ENCODE peak calls at places on chromosomes 6 and 20, in four cellular contexts. F is GM04504; T is stimulated activated naive CD8-positive, alpha-beta T cell treated with anti-CD3 and anti-CD28 coated beads, Interleukin-15, Interleukin-2, amounts not matched to agents 100 U/mL and 50 U/mL, for 24 hours; L is foreskin fibroblast. K is an unnamed sample.

GRCh38 chr6:56450882-56451739 is 191.6 kb downstream of the DST start:
- DNase-seq in L (peak), T (no peak), F (no peak), K (no peak)

GRCh38 chr20:52035977-52036376 is 155.6 kb downstream of the ZFP64 start:
- DNase-seq in T (no peak), F (no peak), L (no peak), K (no peak)

GRCh38 chr6:90167514-90168379 is 128.9 kb downstream of the BACH2 start:
- DNase-seq in F (no peak), L (no peak), T (no peak), K (no peak)

GRCh38 chr20:63941282-63942060 is 14.7 kb downstream of the UCKL1 start:
- DNase-seq in T (peak), F (no peak), L (no peak), K (no peak)

GRCh38 chr20:19929749-19930148 is 87.4 kb upstream of the NAA20 start:
- DNase-seq in L (no peak), F (no peak), T (no peak), K (peak)

GRCh38 chr6:93222071-93222851 is 197.1 kb downstream of the EPHA7 start:
- DNase-seq in T (no peak), F (no peak), L (no peak), K (no peak)

GRCh38 chr20:42530855-42531674 is 658.6 kb downstream of the PTPRT start:
- DNase-seq in L (no peak), F (no peak), T (no peak), K (no peak)

GRCh38 chr6:16217156-16217721 is 21.1 kb upstream of the GMPR start:
- DNase-seq in T (no peak), F (no peak), L (no peak), K (no peak)

GRCh38 chr6:152993847-152994246 is 8.7 kb downstream of the MTRF1L start:
- DNase-seq in F (no peak), L (no peak), T (no peak), K (no peak)

GRCh38 chr6:53090576-53090975 is 25.4 kb downstream of the FBXO9 start:
- DNase-seq in F (no peak), T (no peak), L (peak), K (peak)

GRCh38 chr20:227439-228105 is 514 bp downstream of the DEFB129 start:
- DNase-seq in L (no peak), F (no peak), T (no peak), K (no peak)

GRCh38 chr6:129641344-129641743 is 68.6 kb downstream of the ARHGAP18 start:
- DNase-seq in T (no peak), L (peak), F (no peak), K (peak)

GRCh38 chr6:27007020-27007419 is 240.5 kb upstream of the PRSS16 start:
- DNase-seq in F (no peak), L (no peak), T (no peak), K (no peak)

GRCh38 chr6:31717499-31718222 is 2.5 kb downstream of the LY6G6D start:
- DNase-seq in F (no peak), T (no peak), L (no peak), K (no peak)

GRCh38 chr6:147156218-147156617 is 48.0 kb upstream of the STXBP5 start:
- DNase-seq in L (no peak), T (no peak), F (no peak), K (no peak)

GRCh38 chr20:5779071-5779470 is 28.9 kb downstream of the SHLD1 start:
- DNase-seq in T (no peak), F (no peak), L (no peak), K (no peak)

GRCh38 chr20:17712708-17713107 is 12.9 kb downstream of the BANF2 start:
- DNase-seq in L (no peak), T (no peak), F (no peak), K (no peak)

GRCh38 chr20:24952376-24953203 is 3.5 kb downstream of the CST7 start:
- DNase-seq in F (no peak), L (no peak), T (no peak), K (no peak)

GRCh38 chr6:144417686-144418085 is 132.6 kb downstream of the UTRN start:
- DNase-seq in F (no peak), L (peak), T (no peak), K (no peak)

GRCh38 chr6:6546318-6547110 is 42.0 kb upstream of the LY86 start:
- DNase-seq in T (peak), L (no peak), F (no peak), K (peak)

GRCh38 chr20:31764641-31765305 is 25.7 kb downstream of the TPX2 start:
- DNase-seq in L (peak), T (no peak), F (no peak), K (no peak)

GRCh38 chr20:9515211-9515580 is 806 bp downstream of the LAMP5 start:
- DNase-seq in L (no peak), F (no peak), T (no peak), K (no peak)

GRCh38 chr20:8330785-8331699 is 199.0 kb downstream of the PLCB1 start:
- DNase-seq in T (no peak), F (no peak), L (no peak), K (peak)

GRCh38 chr6:2021713-2022125 is 223.7 kb downstream of the GMDS start:
- DNase-seq in F (peak), L (peak), T (no peak), K (peak)

GRCh38 chr6:8392569-8392968 is 42.8 kb downstream of the SLC35B3 start:
- DNase-seq in T (no peak), F (no peak), L (no peak), K (no peak)

K was measured in Daoy.